ENCODE peak calls at places on chromosomes 1 and 21, in six cellular contexts. One of them, this sample, is unnamed.

GRCh38 chr1:248853668-248854375 is 5.1 kb downstream of the ZNF692 start:
- DNase-seq in CD8-positive, alpha-beta T cell: no peak
- DNase-seq in aorta: no peak
- DNase-seq in psoas muscle: no peak
- DNase-seq in mammary epithelial cell: no peak
- DNase-seq in heart right ventricle: no peak
- DNase-seq in this sample: no peak

GRCh38 chr1:2451744-2452582 is 24.1 kb upstream of the PLCH2 start:
- DNase-seq in CD8-positive, alpha-beta T cell: no peak
- DNase-seq in aorta: no peak
- DNase-seq in psoas muscle: no peak
- DNase-seq in mammary epithelial cell: peak; percentile 79
- DNase-seq in heart right ventricle: no peak
- DNase-seq in this sample: peak; percentile 94

GRCh38 chr1:187685338-187685737 is 856.6 kb downstream of the PLA2G4A start:
- DNase-seq in CD8-positive, alpha-beta T cell: no peak
- DNase-seq in aorta: no peak
- DNase-seq in psoas muscle: no peak
- DNase-seq in mammary epithelial cell: peak; percentile 20
- DNase-seq in heart right ventricle: no peak
- DNase-seq in this sample: no peak

GRCh38 chr1:25183126-25183980 is 48.9 kb downstream of the SYF2 start:
- DNase-seq in CD8-positive, alpha-beta T cell: no peak
- DNase-seq in aorta: no peak
- DNase-seq in psoas muscle: no peak
- DNase-seq in mammary epithelial cell: no peak
- DNase-seq in heart right ventricle: no peak
- DNase-seq in this sample: no peak

GRCh38 chr1:83900530-83900929 is 98.4 kb downstream of the TTLL7 start:
- DNase-seq in CD8-positive, alpha-beta T cell: no peak
- DNase-seq in aorta: no peak
- DNase-seq in psoas muscle: no peak
- DNase-seq in mammary epithelial cell: peak; percentile 78
- DNase-seq in heart right ventricle: no peak
- DNase-seq in this sample: no peak

GRCh38 chr1:169698976-169699375 is 12.4 kb downstream of the SELL start:
- DNase-seq in CD8-positive, alpha-beta T cell: no peak
- DNase-seq in aorta: no peak
- DNase-seq in psoas muscle: no peak
- DNase-seq in mammary epithelial cell: no peak
- DNase-seq in heart right ventricle: no peak
- DNase-seq in this sample: no peak

GRCh38 chr21:35204850-35205564 is 155.9 kb upstream of the RUNX1 start:
- DNase-seq in CD8-positive, alpha-beta T cell: no peak
- DNase-seq in aorta: peak; percentile 91
- DNase-seq in psoas muscle: peak; percentile 70
- DNase-seq in mammary epithelial cell: no peak
- DNase-seq in heart right ventricle: peak; percentile 88
- DNase-seq in this sample: no peak

GRCh38 chr1:100861379-100861778 is 33.3 kb downstream of the EXTL2 start:
- DNase-seq in CD8-positive, alpha-beta T cell: no peak
- DNase-seq in aorta: no peak
- DNase-seq in psoas muscle: no peak
- DNase-seq in mammary epithelial cell: peak; percentile 36
- DNase-seq in heart right ventricle: no peak
- DNase-seq in this sample: no peak

GRCh38 chr1:181086926-181087325 is 1.6 kb upstream of the IER5 start:
- DNase-seq in CD8-positive, alpha-beta T cell: no peak
- DNase-seq in aorta: no peak
- DNase-seq in psoas muscle: no peak
- DNase-seq in mammary epithelial cell: peak; percentile 82
- DNase-seq in heart right ventricle: no peak
- DNase-seq in this sample: no peak

GRCh38 chr1:87588445-87588844 is 259.8 kb downstream of the LMO4 start:
- DNase-seq in CD8-positive, alpha-beta T cell: no peak
- DNase-seq in aorta: no peak
- DNase-seq in psoas muscle: no peak
- DNase-seq in mammary epithelial cell: no peak
- DNase-seq in heart right ventricle: no peak
- DNase-seq in this sample: no peak

GRCh38 chr1:54152696-54153095 is at the start of gene CDCP2:
- DNase-seq in CD8-positive, alpha-beta T cell: no peak
- DNase-seq in aorta: no peak
- DNase-seq in psoas muscle: no peak
- DNase-seq in mammary epithelial cell: no peak
- DNase-seq in heart right ventricle: no peak
- DNase-seq in this sample: no peak

GRCh38 chr1:245098924-245099323 is 55.9 kb upstream of the KIF26B start:
- DNase-seq in CD8-positive, alpha-beta T cell: no peak
- DNase-seq in aorta: no peak
- DNase-seq in psoas muscle: no peak
- DNase-seq in mammary epithelial cell: no peak
- DNase-seq in heart right ventricle: no peak
- DNase-seq in this sample: no peak

GRCh38 chr1:154430903-154431302 is 25.8 kb downstream of the IL6R start:
- DNase-seq in CD8-positive, alpha-beta T cell: no peak
- DNase-seq in aorta: no peak
- DNase-seq in psoas muscle: no peak
- DNase-seq in mammary epithelial cell: peak; percentile 34
- DNase-seq in heart right ventricle: no peak
- DNase-seq in this sample: no peak

GRCh38 chr1:85576642-85577420 is 3.7 kb upstream of the CCN1 start:
- DNase-seq in CD8-positive, alpha-beta T cell: no peak
- DNase-seq in aorta: peak; percentile 93
- DNase-seq in psoas muscle: peak; percentile 93
- DNase-seq in mammary epithelial cell: peak; percentile 62
- DNase-seq in heart right ventricle: peak; percentile 92
- DNase-seq in this sample: peak; percentile 87

DNA sequence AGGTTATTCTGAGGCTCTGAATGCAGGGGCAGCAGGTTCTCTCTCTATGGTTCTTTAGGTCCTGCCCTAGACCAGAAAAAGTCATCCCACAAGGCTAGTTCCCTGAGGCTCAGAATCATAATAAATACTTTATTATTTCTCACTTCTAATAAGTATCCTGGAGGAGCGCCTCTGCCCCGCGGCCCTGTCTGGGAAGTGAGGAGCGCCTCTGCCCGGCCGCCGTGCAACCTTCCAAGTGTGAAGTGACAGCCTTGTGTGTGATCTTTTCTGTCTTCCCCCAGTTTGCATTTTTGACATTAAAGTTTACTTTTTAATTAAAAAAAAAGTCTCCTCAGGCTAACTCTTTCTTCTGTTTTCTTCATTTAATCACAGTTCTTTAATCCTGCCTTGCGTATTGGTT is 11.5 kb downstream of the AIM2 start:
- DNase-seq in CD8-positive, alpha-beta T cell: no peak
- DNase-seq in aorta: no peak
- DNase-seq in psoas muscle: no peak
- DNase-seq in mammary epithelial cell: no peak
- DNase-seq in heart right ventricle: no peak
- DNase-seq in this sample: no peak
- H3K4me1 ChIP-seq in CD8-positive, alpha-beta T cell: peaks cover 14% of the 10 kb centered on the region
- H3K4me1 ChIP-seq in aorta: no peaks in the 10 kb centered on the region
- H3K4me1 ChIP-seq in psoas muscle: no peaks in the 10 kb centered on the region
- H3K4me1 ChIP-seq in mammary epithelial cell: no peaks in the 10 kb centered on the region
- H3K4me1 ChIP-seq in heart right ventricle: peaks cover 5% of the 10 kb centered on the region
- H3K4me1 ChIP-seq in this sample: no peaks in the 10 kb centered on the region

GRCh38 chr1:9404117-9404516 is 111.4 kb downstream of the SPSB1 start:
- DNase-seq in CD8-positive, alpha-beta T cell: no peak
- DNase-seq in aorta: no peak
- DNase-seq in psoas muscle: no peak
- DNase-seq in mammary epithelial cell: no peak
- DNase-seq in heart right ventricle: no peak
- DNase-seq in this sample: no peak

GRCh38 chr1:9402256-9402616 is 109.5 kb downstream of the SPSB1 start:
- DNase-seq in CD8-positive, alpha-beta T cell: no peak
- DNase-seq in aorta: no peak
- DNase-seq in psoas muscle: no peak
- DNase-seq in mammary epithelial cell: no peak
- DNase-seq in heart right ventricle: no peak
- DNase-seq in this sample: no peak

GRCh38 chr1:9402717-9403116 is 110.0 kb downstream of the SPSB1 start:
- DNase-seq in CD8-positive, alpha-beta T cell: no peak
- DNase-seq in aorta: no peak
- DNase-seq in psoas muscle: no peak
- DNase-seq in mammary epithelial cell: no peak
- DNase-seq in heart right ventricle: no peak
- DNase-seq in this sample: no peak

GRCh38 chr1:9406111-9406510 is 113.4 kb downstream of the SPSB1 start:
- DNase-seq in CD8-positive, alpha-beta T cell: no peak
- DNase-seq in aorta: no peak
- DNase-seq in psoas muscle: no peak
- DNase-seq in mammary epithelial cell: no peak
- DNase-seq in heart right ventricle: no peak
- DNase-seq in this sample: no peak

DNA sequence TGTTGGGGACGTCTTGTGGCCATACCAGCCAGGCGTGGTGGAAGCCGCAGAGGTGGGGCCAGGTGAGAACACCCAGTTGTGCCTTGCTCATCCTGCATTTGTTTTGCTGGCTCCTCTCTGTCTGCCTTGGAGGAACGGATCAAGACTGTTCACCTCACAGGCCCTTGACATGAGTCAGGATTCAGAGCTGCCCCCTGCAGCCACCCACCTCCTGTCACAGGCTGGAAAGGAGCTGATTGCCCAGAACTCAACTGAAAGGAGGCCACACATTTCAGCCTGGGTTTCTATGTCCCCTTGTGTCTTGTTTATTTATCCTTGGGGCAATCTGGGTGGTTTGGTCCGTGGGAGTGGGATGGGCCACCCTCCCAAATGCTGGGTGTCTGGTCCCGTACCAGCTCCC is 111.8 kb downstream of the SPSB1 start:
- DNase-seq in CD8-positive, alpha-beta T cell: no peak
- DNase-seq in aorta: no peak
- DNase-seq in psoas muscle: no peak
- DNase-seq in mammary epithelial cell: no peak
- DNase-seq in heart right ventricle: no peak
- DNase-seq in this sample: no peak
- H3K27ac ChIP-seq in CD8-positive, alpha-beta T cell: no peak overlapping the region
- H3K27ac ChIP-seq in aorta: no peak overlapping the region
- H3K27ac ChIP-seq in psoas muscle: no peak overlapping the region
- H3K27ac ChIP-seq in mammary epithelial cell: no peak overlapping the region
- H3K27ac ChIP-seq in heart right ventricle: no peak overlapping the region
- H3K27ac ChIP-seq in this sample: no peak overlapping the region

DNA sequence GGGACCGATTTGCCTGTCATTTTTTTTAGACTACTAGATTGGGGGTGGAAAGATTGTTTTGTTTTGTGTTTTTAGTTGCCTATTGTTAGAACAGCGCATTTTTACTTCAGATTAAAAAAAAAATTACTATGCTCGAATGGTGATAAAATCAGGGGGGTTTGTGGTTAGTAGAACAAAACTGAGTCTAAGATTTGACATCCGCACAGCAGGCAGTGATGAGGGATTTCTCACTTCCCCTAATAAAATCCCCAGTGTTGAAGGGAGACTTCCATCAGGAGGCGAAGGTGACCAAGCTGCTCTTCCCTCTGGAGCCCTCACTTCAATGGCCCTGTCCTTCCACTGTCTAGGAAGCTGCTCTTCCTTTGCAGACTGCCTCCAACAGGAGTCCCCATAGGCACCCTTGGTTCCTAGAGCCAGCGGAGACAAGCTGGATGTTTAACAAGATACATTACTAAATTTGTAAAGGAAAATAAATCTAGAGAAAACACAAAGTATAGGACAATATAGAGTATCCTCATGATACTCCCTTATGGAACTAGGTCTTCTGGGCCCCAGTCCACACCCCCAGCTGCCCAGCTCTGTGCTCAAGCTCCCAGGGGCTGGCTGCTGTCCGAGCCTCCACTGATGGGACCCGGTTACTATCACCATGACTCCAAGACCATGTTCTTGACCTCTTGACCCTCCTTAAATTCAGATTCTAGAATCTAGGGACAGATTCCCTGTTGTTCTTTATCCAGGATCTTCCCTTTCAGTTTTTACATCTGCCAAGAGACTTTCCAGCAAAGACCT is 31.0 kb downstream of the TENT5C start:
- DNase-seq in CD8-positive, alpha-beta T cell: no peak
- DNase-seq in aorta: no peak
- DNase-seq in psoas muscle: no peak
- DNase-seq in mammary epithelial cell: no peak
- DNase-seq in heart right ventricle: no peak
- DNase-seq in this sample: no peak
- H3K4me1 ChIP-seq in CD8-positive, alpha-beta T cell: no peaks in the 10 kb centered on the region
- H3K4me1 ChIP-seq in aorta: no peaks in the 10 kb centered on the region
- H3K4me1 ChIP-seq in psoas muscle: peaks cover 25% of the 10 kb centered on the region
- H3K4me1 ChIP-seq in mammary epithelial cell: no peaks in the 10 kb centered on the region
- H3K4me1 ChIP-seq in heart right ventricle: no peaks in the 10 kb centered on the region
- H3K4me1 ChIP-seq in this sample: no peaks in the 10 kb centered on the region

GRCh38 chr1:19477284-19478240 is 7.8 kb downstream of the CAPZB start:
- DNase-seq in CD8-positive, alpha-beta T cell: no peak
- DNase-seq in aorta: peak; percentile 65
- DNase-seq in psoas muscle: no peak
- DNase-seq in mammary epithelial cell: no peak
- DNase-seq in heart right ventricle: no peak
- DNase-seq in this sample: no peak
- H3K27ac ChIP-seq in CD8-positive, alpha-beta T cell: peak overlapping the region; percentile 74
- H3K27ac ChIP-seq in aorta: no peak overlapping the region
- H3K27ac ChIP-seq in psoas muscle: peak overlapping the region; percentile 53
- H3K27ac ChIP-seq in mammary epithelial cell: no peak overlapping the region
- H3K27ac ChIP-seq in heart right ventricle: peak overlapping the region; percentile 55
- H3K27ac ChIP-seq in this sample: no peak overlapping the region

GRCh38 chr1:93678966-93679480 is 2.6 kb downstream of the BCAR3 start:
- DNase-seq in CD8-positive, alpha-beta T cell: no peak
- DNase-seq in aorta: no peak
- DNase-seq in psoas muscle: no peak
- DNase-seq in mammary epithelial cell: no peak
- DNase-seq in heart right ventricle: no peak
- DNase-seq in this sample: no peak

GRCh38 chr1:93679546-93679945 is 2.1 kb downstream of the BCAR3 start:
- DNase-seq in CD8-positive, alpha-beta T cell: no peak
- DNase-seq in aorta: no peak
- DNase-seq in psoas muscle: no peak
- DNase-seq in mammary epithelial cell: no peak
- DNase-seq in heart right ventricle: no peak
- DNase-seq in this sample: no peak

GRCh38 chr1:93677729-93678128 is 3.9 kb downstream of the BCAR3 start:
- DNase-seq in CD8-positive, alpha-beta T cell: no peak
- DNase-seq in aorta: no peak
- DNase-seq in psoas muscle: no peak
- DNase-seq in mammary epithelial cell: no peak
- DNase-seq in heart right ventricle: no peak
- DNase-seq in this sample: no peak

GRCh38 chr1:93680121-93681094 is 1.2 kb downstream of the BCAR3 start:
- DNase-seq in CD8-positive, alpha-beta T cell: no peak
- DNase-seq in aorta: peak; percentile 86
- DNase-seq in psoas muscle: peak; percentile 83
- DNase-seq in mammary epithelial cell: peak; percentile 84
- DNase-seq in heart right ventricle: peak; percentile 86
- DNase-seq in this sample: no peak

GRCh38 chr1:93678491-93678890 is 3.1 kb downstream of the BCAR3 start:
- DNase-seq in CD8-positive, alpha-beta T cell: no peak
- DNase-seq in aorta: no peak
- DNase-seq in psoas muscle: no peak
- DNase-seq in mammary epithelial cell: no peak
- DNase-seq in heart right ventricle: no peak
- DNase-seq in this sample: no peak
- H3K4me1 ChIP-seq in CD8-positive, alpha-beta T cell: no peaks in the 10 kb centered on the region
- H3K4me1 ChIP-seq in aorta: no peaks in the 10 kb centered on the region
- H3K4me1 ChIP-seq in psoas muscle: peaks cover 21% of the 10 kb centered on the region
- H3K4me1 ChIP-seq in mammary epithelial cell: peaks cover 53% of the 10 kb centered on the region
- H3K4me1 ChIP-seq in heart right ventricle: peaks cover 80% of the 10 kb centered on the region
- H3K4me1 ChIP-seq in this sample: peaks cover 75% of the 10 kb centered on the region

GRCh38 chr1:14951766-14952165 is 201.8 kb upstream of the TMEM51 start:
- DNase-seq in CD8-positive, alpha-beta T cell: no peak
- DNase-seq in aorta: no peak
- DNase-seq in psoas muscle: no peak
- DNase-seq in mammary epithelial cell: no peak
- DNase-seq in heart right ventricle: no peak
- DNase-seq in this sample: no peak
- H3K27ac ChIP-seq in CD8-positive, alpha-beta T cell: no peak overlapping the region
- H3K27ac ChIP-seq in aorta: no peak overlapping the region
- H3K27ac ChIP-seq in psoas muscle: no peak overlapping the region
- H3K27ac ChIP-seq in mammary epithelial cell: no peak overlapping the region
- H3K27ac ChIP-seq in heart right ventricle: no peak overlapping the region
- H3K27ac ChIP-seq in this sample: no peak overlapping the region

This sample was measured in RWPE2.